ENCODE peak calls at places on chromosomes 12 and 14, in eight cellular contexts. D is ovary, T is erythroblast, E is heart left ventricle, H is H54, B is H1, N is lower leg skin, U is NB4. R is an unnamed sample.

GRCh38 chr14:55384536-55384935 is 27.1 kb downstream of the ATG14 start:
- DNase-seq in U (no peak), N (no peak), B (no peak), E (no peak), H (no peak), D (no peak), T (no peak), R (no peak)

GRCh38 chr12:104716183-104716571 is 241.9 kb downstream of the SLC41A2 start:
- DNase-seq in D (no peak), T (no peak), U (no peak), N (no peak), E (no peak), B (no peak), H (no peak), R (no peak)

GRCh38 chr12:96719671-96720362 is 187.2 kb upstream of the NEDD1 start:
- DNase-seq in N (no peak), D (no peak), T (peak; percentile 57), E (no peak), H (no peak), U (peak; percentile 62), B (no peak), R (peak; percentile 40)

GRCh38 chr14:51981218-51981854 is 8.0 kb upstream of the RTRAF start:
- DNase-seq in D (no peak), E (no peak), H (no peak), B (no peak), U (no peak), N (no peak), T (no peak), R (no peak)

GRCh38 chr14:99789581-99789980 is 3.6 kb upstream of the EML1 start:
- DNase-seq in U (no peak), E (no peak), N (no peak), H (no peak), T (no peak), D (no peak), B (no peak), R (no peak)

GRCh38 chr12:111764120-111764821 is 2.5 kb upstream of the ALDH2 start:
- DNase-seq in E (no peak), N (no peak), U (no peak), T (no peak), B (no peak), H (no peak), D (no peak), R (no peak)

GRCh38 chr12:27711312-27711682 is 665 bp downstream of the MRPS35 start:
- DNase-seq in H (no peak), T (peak; percentile 54), U (peak; percentile 65), D (no peak), B (no peak), E (no peak), N (no peak), R (no peak)

GRCh38 chr12:10372534-10372931 is 17.3 kb downstream of the KLRK1 start:
- DNase-seq in E (no peak), D (no peak), T (no peak), B (no peak), N (no peak), U (peak; percentile 74), H (no peak), R (no peak)

GRCh38 chr14:37197421-37198272 is at the start of gene MIPOL1:
- DNase-seq in H (no peak), T (peak; percentile 92), N (peak; percentile 93), U (no peak), B (peak; percentile 83), D (peak; percentile 90), E (peak; percentile 84), R (peak; percentile 90)

GRCh38 chr14:74488788-74489397 is 4.2 kb downstream of the NPC2 start:
- DNase-seq in T (no peak), H (peak; percentile 39), B (no peak), U (peak; percentile 47), N (no peak), E (no peak), D (no peak), R (peak; percentile 67)

GRCh38 chr14:74495356-74495755 is 1.8 kb downstream of the ISCA2 start:
- DNase-seq in B (no peak), H (no peak), N (no peak), E (no peak), T (peak; percentile 48), U (peak; percentile 50), D (no peak), R (no peak)

GRCh38 chr14:74491952-74492351 is 1.2 kb downstream of the NPC2 start:
- DNase-seq in D (no peak), N (no peak), B (no peak), E (no peak), T (peak; percentile 56), H (no peak), U (peak; percentile 62), R (peak; percentile 40)

GRCh38 chr14:74492413-74493342 is at the start of gene NPC2:
- DNase-seq in U (no peak), H (no peak), T (peak; percentile 58), B (no peak), N (no peak), E (no peak), D (no peak), R (no peak)

DNA sequence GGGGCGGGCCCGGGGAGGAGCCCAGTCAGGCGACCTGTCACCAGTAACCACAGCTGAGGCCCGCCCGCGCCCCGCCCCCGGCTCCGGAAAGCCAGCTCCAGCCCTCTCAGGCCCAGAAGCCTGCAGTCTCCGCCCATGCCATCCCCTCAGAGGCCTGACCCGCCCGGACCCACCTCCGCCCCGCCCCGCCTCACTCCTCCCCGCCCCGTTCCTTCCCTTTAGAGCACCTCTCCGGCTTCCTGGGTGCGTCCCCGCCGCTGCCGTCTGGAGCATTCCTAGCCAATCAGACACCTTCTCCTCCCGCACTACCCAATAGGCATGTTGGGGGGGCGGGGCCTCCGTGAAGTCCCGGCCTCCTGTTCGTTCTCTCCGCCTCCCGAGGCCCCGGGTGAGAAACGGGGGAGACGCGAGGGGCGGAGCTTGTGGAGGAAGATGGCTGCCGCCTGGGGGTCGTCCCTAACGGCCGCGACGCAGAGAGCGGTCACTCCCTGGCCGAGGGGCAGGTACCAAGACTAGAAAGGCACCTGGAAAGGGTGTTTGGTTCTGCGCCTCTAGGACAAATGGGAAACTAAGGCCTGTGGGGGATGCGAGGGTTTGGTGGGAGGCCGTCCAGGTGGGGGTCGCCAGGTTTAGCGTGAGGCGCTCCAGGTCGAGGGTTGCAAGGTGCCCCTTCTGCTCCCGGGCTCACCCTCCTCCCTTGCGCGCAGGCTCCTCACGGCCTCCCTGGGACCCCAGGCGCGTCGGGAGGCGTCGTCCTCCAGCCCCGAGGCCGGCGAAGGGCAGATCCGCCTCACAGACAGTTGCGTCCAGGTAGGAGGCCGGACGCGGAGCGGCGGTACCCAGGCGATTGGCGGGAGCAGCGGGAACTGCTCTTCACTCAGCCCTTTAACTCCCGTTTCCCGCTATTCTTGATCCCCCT is at the start of gene ISCA2:
- DNase-seq in T (peak; percentile 100), H (peak; percentile 83), D (peak; percentile 99), N (peak; percentile 100), B (peak; percentile 99), E (peak; percentile 100), U (peak; percentile 99), R (peak; percentile 99)
- TF ChIP-seq POLR2A in T (peak; percentile 76), H (peak; percentile 57), D (peak; percentile 85), N (peak; percentile 22), B (peak; percentile 50), E (no peak), U (peak; percentile 85), R (peak; percentile 63)

GRCh38 chr14:24231263-24232120 is 675 bp downstream of the NEDD8 start:
- DNase-seq in T (peak; percentile 61), E (no peak), N (peak; percentile 84), U (peak; percentile 30), D (no peak), B (peak; percentile 56), H (no peak), R (no peak)

GRCh38 chr14:24234095-24235020 is 1.6 kb downstream of the GMPR2 start:
- DNase-seq in D (no peak), T (no peak), N (no peak), U (no peak), B (no peak), E (no peak), H (no peak), R (no peak)

GRCh38 chr14:24233538-24233866 is 773 bp downstream of the GMPR2 start:
- DNase-seq in U (no peak), H (no peak), E (no peak), D (no peak), B (no peak), N (peak; percentile 68), T (no peak), R (no peak)

GRCh38 chr14:24232645-24233537 is at the start of gene GMPR2:
- DNase-seq in U (no peak), N (no peak), B (no peak), E (no peak), H (no peak), D (no peak), T (peak; percentile 54), R (no peak)

GRCh38 chr14:24232121-24232644 is at the start of gene NEDD8:
- DNase-seq in T (peak; percentile 93), H (peak; percentile 30), U (peak; percentile 97), E (peak; percentile 92), B (peak; percentile 91), D (peak; percentile 92), N (peak; percentile 99), R (peak; percentile 97)
- TF ChIP-seq POLR2A in T (peak; percentile 59), H (peak; percentile 44), U (peak; percentile 71), E (no peak), B (peak; percentile 17), D (peak; percentile 45), N (no peak), R (peak; percentile 17)

GRCh38 chr12:106063826-106064575 is 74.8 kb downstream of the NUAK1 start:
- DNase-seq in T (no peak), B (no peak), D (no peak), E (no peak), U (no peak), H (no peak), N (no peak), R (no peak)

GRCh38 chr12:106062693-106063092 is 76.1 kb downstream of the NUAK1 start:
- DNase-seq in T (no peak), B (no peak), D (no peak), U (no peak), H (no peak), E (no peak), N (no peak), R (no peak)

GRCh38 chr12:106065506-106065905 is 73.2 kb downstream of the NUAK1 start:
- DNase-seq in B (no peak), T (no peak), D (no peak), U (no peak), N (no peak), H (no peak), E (no peak), R (no peak)

GRCh38 chr12:106066051-106066705 is 72.6 kb downstream of the NUAK1 start:
- DNase-seq in E (no peak), H (no peak), N (no peak), D (no peak), T (no peak), B (no peak), U (no peak), R (peak; percentile 47)

DNA sequence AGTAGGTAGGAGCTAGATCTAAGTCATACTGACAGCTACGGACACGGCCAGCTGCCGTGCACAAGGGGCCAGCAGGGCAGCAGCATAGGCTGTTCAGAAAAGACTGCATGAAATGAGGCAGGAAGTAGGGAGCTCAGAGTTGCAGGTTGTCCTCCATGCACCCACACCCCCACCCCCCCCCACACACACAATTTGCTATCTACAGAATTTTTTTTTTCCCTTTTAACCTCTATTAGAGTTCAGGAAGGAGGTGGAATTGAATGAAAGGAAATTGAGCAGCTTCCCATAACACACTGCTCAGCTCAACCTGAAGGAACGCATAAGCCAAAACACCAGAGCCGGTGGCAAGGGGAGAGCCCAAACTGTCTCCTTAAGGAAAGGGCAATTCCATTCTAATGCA is 74.1 kb downstream of the NUAK1 start:
- DNase-seq in N (no peak), U (no peak), E (no peak), H (no peak), T (no peak), D (no peak), B (no peak), R (no peak)
- TF ChIP-seq POLR2A in N (no peak), U (no peak), E (no peak), H (no peak), T (no peak), D (no peak), B (no peak), R (no peak)

GRCh38 chr12:11564984-11565651 is 84.4 kb upstream of the ETV6 start:
- DNase-seq in N (no peak), H (no peak), T (no peak), D (no peak), U (no peak), B (no peak), E (no peak), R (no peak)
- TF ChIP-seq POLR2A in N (no peak), H (no peak), T (no peak), D (no peak), U (no peak), B (no peak), E (no peak), R (no peak)

R was measured in IMR-90.